ENCODE peak calls at places on chromosomes 16 and 17, in five cellular contexts. Y is stomach, L is A549, M is sigmoid colon, T is K562. Q is an unnamed sample.

GRCh38 chr17:9700754-9701476 is 55.6 kb downstream of the USP43 start:
- DNase-seq in Y (no peak), L (no peak), M (no peak), T (no peak), Q (no peak)

GRCh38 chr16:85227924-85228462 is 115.7 kb upstream of the CIBAR2 start:
- DNase-seq in Y (no peak), L (no peak), M (peak), T (peak), Q (no peak)

GRCh38 chr16:71230122-71230845 is at the start of gene HYDIN:
- DNase-seq in Y (no peak), L (peak), M (no peak), T (peak), Q (peak)

GRCh38 chr16:86928517-86929148 is 350.3 kb downstream of the FOXL1 start:
- DNase-seq in Y (no peak), L (no peak), M (no peak), T (peak), Q (no peak)

GRCh38 chr17:31297090-31297489 is at the start of gene OMG:
- DNase-seq in Y (no peak), L (no peak), M (no peak), T (no peak), Q (no peak)

GRCh38 chr16:10547708-10548107 is 32.7 kb downstream of the EMP2 start:
- DNase-seq in Y (no peak), L (no peak), M (no peak), T (no peak), Q (no peak)

GRCh38 chr17:41521574-41522261 is 3.0 kb upstream of the KRT15 start:
- DNase-seq in Y (peak), L (peak), M (no peak), T (peak), Q (peak)

GRCh38 chr17:28986714-28987367 is 19.0 kb downstream of the SEZ6 start:
- DNase-seq in Y (no peak), L (no peak), M (no peak), T (no peak), Q (no peak)

GRCh38 chr17:40561871-40562611 is 3.2 kb downstream of the CCR7 start:
- DNase-seq in Y (peak), L (peak), M (no peak), T (no peak), Q (no peak)

GRCh38 chr16:85049864-85050263 is 22.3 kb downstream of the KIAA0513 start:
- DNase-seq in Y (no peak), L (no peak), M (no peak), T (no peak), Q (no peak)

GRCh38 chr17:82686366-82687324 is 11.9 kb downstream of the RAB40B start:
- DNase-seq in Y (no peak), L (no peak), M (no peak), T (no peak), Q (no peak)

GRCh38 chr17:11598274-11599221 is at the start of gene DNAH9:
- DNase-seq in Y (peak), L (peak), M (peak), T (peak), Q (peak)
- TF ChIP-seq EP300 in Y (no peak), L (no peak), M (no peak), T (no peak), Q (no peak)

GRCh38 chr16:80902306-80903154 is 98.1 kb upstream of the CDYL2 start:
- DNase-seq in Y (no peak), L (no peak), M (no peak), T (no peak), Q (no peak)
- TF ChIP-seq EP300 in Y (no peak), L (no peak), M (no peak), T (no peak), Q (no peak)

DNA sequence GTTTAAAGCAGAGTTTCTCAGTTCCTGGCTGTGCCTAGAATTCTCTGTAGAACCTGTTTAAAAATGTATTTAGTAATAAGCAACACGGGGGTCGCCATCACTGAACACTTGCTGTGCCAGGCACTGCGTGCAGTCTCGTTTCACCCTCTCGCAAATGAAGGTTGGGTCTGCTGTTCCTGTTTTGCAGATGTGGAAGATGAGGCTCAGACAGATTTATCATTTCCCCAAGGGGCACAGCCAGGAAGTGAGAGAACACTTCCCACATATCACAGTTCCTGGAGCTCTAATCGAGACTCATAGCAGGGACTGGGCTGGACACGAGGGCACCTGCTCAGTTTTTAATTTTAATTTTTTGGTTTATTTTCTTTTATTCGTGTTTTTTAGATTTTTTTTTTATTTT is 122.7 kb downstream of the ABCC6 start:
- DNase-seq in Y (no peak), L (no peak), M (no peak), T (no peak), Q (no peak)
- TF ChIP-seq EP300 in Y (no peak), L (no peak), M (no peak), T (no peak), Q (no peak)

DNA sequence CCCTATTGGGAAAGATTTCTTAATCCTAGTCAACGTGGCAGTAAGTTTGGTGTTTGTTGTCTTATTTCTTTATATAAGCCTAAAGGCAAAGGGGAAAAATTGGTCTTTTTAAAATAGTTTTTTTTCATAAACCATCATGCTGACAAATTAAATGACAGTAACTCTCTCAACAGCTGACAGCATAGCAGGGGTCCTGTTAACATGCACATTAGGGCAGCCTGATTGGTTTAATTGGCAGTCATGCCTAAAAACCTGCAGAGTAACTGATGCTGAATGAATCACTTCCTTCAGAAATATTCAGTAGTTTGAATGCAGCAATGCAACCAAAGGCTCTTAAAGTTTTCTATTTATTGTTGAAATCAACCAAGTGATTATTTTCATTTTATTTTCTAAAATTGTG is 85.4 kb downstream of the ITFG1 start:
- DNase-seq in Y (no peak), L (no peak), M (no peak), T (no peak), Q (no peak)
- TF ChIP-seq EP300 in Y (no peak), L (no peak), M (no peak), T (no peak), Q (no peak)

GRCh38 chr16:22375963-22376640 is 1.7 kb upstream of the CDR2 start:
- DNase-seq in Y (no peak), L (no peak), M (no peak), T (no peak), Q (no peak)
- TF ChIP-seq EP300 in Y (no peak), L (no peak), M (no peak), T (no peak), Q (no peak)

GRCh38 chr16:4371481-4372314 is at the start of gene VASN:
- DNase-seq in Y (peak), L (peak), M (peak), T (peak), Q (peak)
- TF ChIP-seq EP300 in Y (peak), L (no peak), M (no peak), T (no peak), Q (no peak)

DNA sequence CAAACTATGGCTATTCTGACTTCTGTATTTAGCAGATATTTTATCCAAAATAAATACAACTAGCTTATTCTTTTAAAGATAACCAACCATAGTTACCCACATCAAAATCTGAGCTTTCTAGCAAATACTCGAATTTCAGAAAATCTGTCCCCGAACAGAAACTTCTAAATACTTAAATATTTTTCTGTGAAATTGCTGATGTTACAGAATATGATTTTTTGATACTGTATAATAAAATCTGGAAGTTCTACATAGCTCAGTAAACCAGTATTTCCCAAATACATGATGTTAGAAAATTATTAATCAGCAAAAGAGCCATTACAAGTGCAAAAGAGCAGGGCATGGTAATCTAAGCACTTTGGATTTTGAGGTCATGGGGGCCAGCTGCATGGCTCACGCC is 114.9 kb downstream of the CDH8 start:
- DNase-seq in Y (no peak), L (no peak), M (no peak), T (no peak), Q (no peak)
- TF ChIP-seq EP300 in Y (no peak), L (no peak), M (no peak), T (no peak), Q (no peak)

GRCh38 chr16:56625943-56626654 is 518 bp downstream of the MT1E start:
- DNase-seq in Y (no peak), L (no peak), M (peak), T (no peak), Q (no peak)
- TF ChIP-seq EP300 in Y (no peak), L (no peak), M (peak), T (no peak), Q (no peak)

GRCh38 chr17:38750044-38750311 is 1.8 kb upstream of the PCGF2 start:
- DNase-seq in Y (no peak), L (no peak), M (no peak), T (no peak), Q (no peak)

GRCh38 chr17:38748329-38749221 is at the start of gene PCGF2:
- DNase-seq in Y (peak), L (peak), M (peak), T (peak), Q (peak)

GRCh38 chr17:38747385-38748328 is 479 bp downstream of the PCGF2 start:
- DNase-seq in Y (no peak), L (peak), M (no peak), T (peak), Q (no peak)

GRCh38 chr17:38750312-38751121 is 2.0 kb upstream of the PSMB3 start:
- DNase-seq in Y (no peak), L (peak), M (no peak), T (peak), Q (peak)

DNA sequence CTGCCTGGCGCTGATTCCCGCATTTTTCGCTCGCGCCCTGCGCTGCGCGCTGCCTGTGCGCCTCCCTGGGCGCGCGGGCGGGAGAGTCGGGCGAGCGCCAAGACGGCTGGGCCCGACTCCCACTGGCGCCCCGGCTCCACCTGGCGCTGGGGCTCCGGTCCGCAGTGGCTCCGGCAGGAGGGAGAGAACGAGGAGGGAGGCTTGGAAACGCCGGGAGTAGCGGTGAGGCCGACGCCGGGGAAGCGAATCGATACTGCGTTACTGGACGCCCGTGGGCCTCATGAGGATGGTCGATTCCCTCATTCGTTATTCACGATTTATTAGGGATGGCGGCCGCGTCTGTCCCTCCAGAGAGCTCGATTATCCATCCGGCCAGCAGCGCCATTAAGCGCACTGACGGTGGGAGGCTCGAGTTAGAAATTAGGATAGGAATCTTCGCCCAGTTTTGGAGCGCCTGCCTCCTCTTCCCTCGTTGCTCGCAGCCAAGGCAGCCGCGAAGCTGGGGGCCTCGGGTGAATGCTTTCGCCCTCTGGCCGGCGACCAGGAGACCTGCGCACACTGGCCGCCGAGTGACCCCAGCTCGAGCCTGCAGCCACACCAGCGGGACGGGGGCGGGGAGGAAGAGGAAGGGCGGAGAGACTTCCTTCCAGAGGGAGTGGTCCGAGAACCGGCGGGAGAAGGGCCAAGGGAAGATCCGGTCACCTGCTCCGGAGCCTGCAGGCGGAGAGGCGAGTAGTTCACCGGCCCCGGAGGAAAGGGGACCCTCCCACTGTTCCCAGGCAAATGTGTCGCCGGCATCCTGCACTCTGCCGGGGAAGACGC is 1.3 kb upstream of the PCGF2 start:
- DNase-seq in Y (peak), L (peak), M (peak), T (peak), Q (peak)
- TF ChIP-seq EP300 in Y (no peak), L (no peak), M (no peak), T (peak), Q (peak)

GRCh38 chr16:48492131-48492530 is 106.9 kb upstream of the SIAH1 start:
- DNase-seq in Y (no peak), L (no peak), M (no peak), T (no peak), Q (no peak)
- TF ChIP-seq EP300 in Y (no peak), L (no peak), M (no peak), T (no peak), Q (no peak)

Q was measured in HepG2.